ENCODE peak calls at places on chromosomes 13 and 19, in ten cellular contexts. R is PC-3; G is tibial nerve; U is heart left ventricle; M is esophagus muscularis mucosa; F is right lobe of liver; A is tibial artery; L is fibroblast of lung; E is adrenal gland; K is CD8-positive, alpha-beta T cell. Y is an unnamed sample. For H3K36me3 and H3K4me1, the result is how much of the 10 kb centered on the place peaks cover.

GRCh38 chr19:31223805-31224534 is 125.3 kb downstream of the TSHZ3 start:
- DNase-seq in R (no peak), G (no peak), U (no peak), M (no peak), F (no peak), A (no peak), L (peak), E (no peak), K (no peak), Y (no peak)

GRCh38 chr13:98674968-98675528 is 77.4 kb downstream of the SLC15A1 start:
- DNase-seq in R (no peak), G (no peak), U (no peak), M (no peak), F (no peak), A (no peak), L (no peak), E (no peak), K (no peak), Y (no peak)

GRCh38 chr19:49912965-49913685 is 15.9 kb upstream of the ATF5 start:
- DNase-seq in R (no peak), G (no peak), U (peak), M (no peak), F (no peak), A (no peak), L (no peak), E (no peak), K (no peak), Y (no peak)

GRCh38 chr13:92682832-92683517 is 543.6 kb upstream of the GPC6 start:
- DNase-seq in R (no peak), G (no peak), U (no peak), M (no peak), F (no peak), A (no peak), L (no peak), E (no peak), K (no peak), Y (no peak)

GRCh38 chr13:45206340-45206739 is 5.5 kb upstream of the KCTD4 start:
- DNase-seq in R (peak), G (no peak), U (no peak), M (no peak), F (no peak), A (no peak), L (peak), E (no peak), K (no peak), Y (no peak)

GRCh38 chr13:99268822-99269221 is 10.6 kb upstream of the GPR18 start:
- DNase-seq in R (no peak), G (no peak), U (no peak), M (no peak), F (no peak), A (no peak), L (no peak), E (no peak), K (no peak), Y (no peak)

GRCh38 chr19:41998246-41999020 is 4.4 kb upstream of the ATP1A3 start:
- DNase-seq in R (peak), G (no peak), U (no peak), M (no peak), F (no peak), A (no peak), L (peak), E (no peak), K (peak), Y (peak)

GRCh38 chr13:99133848-99134247 is 66.8 kb upstream of the UBAC2 start:
- DNase-seq in R (no peak), G (no peak), U (no peak), M (no peak), F (no peak), A (no peak), L (no peak), E (no peak), K (no peak), Y (no peak)

GRCh38 chr19:43809762-43810696 is 7.8 kb upstream of the LYPD5 start:
- DNase-seq in R (peak), G (no peak), U (no peak), M (no peak), F (no peak), A (no peak), L (peak), E (no peak), K (no peak), Y (peak)

GRCh38 chr13:110126391-110126961 is 180.5 kb downstream of the COL4A1 start:
- DNase-seq in R (peak), G (no peak), U (peak), M (peak), F (no peak), A (no peak), L (peak), E (peak), K (no peak), Y (no peak)

GRCh38 chr13:59121507-59121906 is 1042.2 kb downstream of the DIAPH3 start:
- DNase-seq in R (peak), G (no peak), U (no peak), M (no peak), F (no peak), A (no peak), L (no peak), E (no peak), K (no peak), Y (no peak)

GRCh38 chr19:41532526-41532925 is 43.4 kb upstream of the CEACAM21 start:
- DNase-seq in R (no peak), G (no peak), U (no peak), M (no peak), F (no peak), A (no peak), L (no peak), E (no peak), K (no peak), Y (no peak)

GRCh38 chr19:44657211-44657921 is 13.7 kb downstream of the PVR start:
- DNase-seq in R (peak), G (peak), U (peak), M (no peak), F (peak), A (peak), L (peak), E (peak), K (peak), Y (peak)

GRCh38 chr13:101211261-101211660 is 205.0 kb downstream of the NALCN start:
- DNase-seq in R (peak), G (no peak), U (no peak), M (no peak), F (no peak), A (no peak), L (peak), E (no peak), K (no peak), Y (no peak)

GRCh38 chr13:97273341-97273831 is 51.3 kb downstream of the MBNL2 start:
- DNase-seq in R (no peak), G (no peak), U (no peak), M (no peak), F (no peak), A (no peak), L (no peak), E (no peak), K (no peak), Y (no peak)

GRCh38 chr19:21396121-21396520 is 812 bp upstream of the ZNF493 start:
- DNase-seq in R (no peak), G (no peak), U (no peak), M (no peak), F (no peak), A (no peak), L (no peak), E (no peak), K (no peak), Y (no peak)

GRCh38 chr13:91946498-91947070 is 548.2 kb downstream of the GPC5 start:
- DNase-seq in R (peak), G (no peak), U (no peak), M (no peak), F (no peak), A (no peak), L (peak), E (no peak), K (no peak), Y (peak)

GRCh38 chr13:43284162-43284561 is 260.8 kb downstream of the DNAJC15 start:
- DNase-seq in R (peak), G (no peak), U (no peak), M (no peak), F (no peak), A (no peak), L (peak), E (no peak), K (no peak), Y (no peak)

GRCh38 chr19:2015611-2015950 is at the start of gene BTBD2:
- DNase-seq in R (peak), G (peak), U (no peak), M (no peak), F (peak), A (peak), L (peak), E (peak), K (peak), Y (peak)

GRCh38 chr13:80036845-80037504 is 304.0 kb downstream of the SPRY2 start:
- DNase-seq in R (no peak), G (no peak), U (no peak), M (no peak), F (no peak), A (no peak), L (no peak), E (no peak), K (no peak), Y (no peak)

GRCh38 chr13:99796175-99796819 is 175.3 kb downstream of the ZIC5 start:
- DNase-seq in R (peak), G (no peak), U (no peak), M (peak), F (no peak), A (no peak), L (peak), E (peak), K (peak), Y (peak)

GRCh38 chr13:100815476-100816046 is 141.0 kb upstream of the TMTC4 start:
- DNase-seq in R (no peak), G (no peak), U (no peak), M (no peak), F (no peak), A (no peak), L (no peak), E (no peak), K (no peak), Y (no peak)

GRCh38 chr19:12939292-12939606 is 840 bp downstream of the CALR start:
- DNase-seq in R (peak), G (no peak), U (no peak), M (no peak), F (peak), A (no peak), L (peak), E (no peak), K (peak), Y (peak)

GRCh38 chr13:84605927-84606326 is 723.7 kb upstream of the SLITRK1 start:
- DNase-seq in R (no peak), G (no peak), U (no peak), M (no peak), F (no peak), A (no peak), L (no peak), E (no peak), K (no peak), Y (no peak)

GRCh38 chr13:85709072-85709471 is 90.1 kb downstream of the SLITRK6 start:
- DNase-seq in R (peak), G (no peak), U (no peak), M (no peak), F (no peak), A (no peak), L (peak), E (no peak), K (no peak), Y (no peak)

GRCh38 chr19:12232961-12233360 is 61.7 kb downstream of the ZNF44 start:
- DNase-seq in R (no peak), G (no peak), U (no peak), M (no peak), F (no peak), A (no peak), L (no peak), E (no peak), K (no peak), Y (no peak)

GRCh38 chr19:41339936-41340335 is 13.8 kb downstream of the TGFB1 start:
- DNase-seq in R (peak), G (no peak), U (no peak), M (no peak), F (no peak), A (no peak), L (no peak), E (no peak), K (no peak), Y (no peak)

GRCh38 chr13:94217370-94217769 is 262.1 kb downstream of the DCT start:
- DNase-seq in R (no peak), G (no peak), U (no peak), M (no peak), F (no peak), A (no peak), L (no peak), E (no peak), K (no peak), Y (no peak)

GRCh38 chr19:17249887-17250548 is 4.3 kb upstream of the NR2F6 start:
- DNase-seq in R (no peak), G (no peak), U (no peak), M (no peak), F (no peak), A (no peak), L (no peak), E (no peak), K (no peak), Y (peak)

GRCh38 chr13:46749951-46750350 is 47.0 kb downstream of the ESD start:
- DNase-seq in R (no peak), G (no peak), U (no peak), M (no peak), F (no peak), A (no peak), L (no peak), E (no peak), K (no peak), Y (no peak)

GRCh38 chr13:46754812-46755211 is 42.1 kb downstream of the ESD start:
- DNase-seq in R (no peak), G (no peak), U (no peak), M (no peak), F (no peak), A (no peak), L (no peak), E (no peak), K (no peak), Y (no peak)

GRCh38 chr13:46751811-46752635 is 44.9 kb downstream of the ESD start:
- DNase-seq in R (no peak), G (no peak), U (no peak), M (no peak), F (no peak), A (no peak), L (no peak), E (no peak), K (peak), Y (peak)

GRCh38 chr13:46753917-46754316 is 43.0 kb downstream of the ESD start:
- DNase-seq in R (no peak), G (no peak), U (no peak), M (no peak), F (no peak), A (no peak), L (no peak), E (no peak), K (no peak), Y (no peak)

GRCh38 chr13:46753137-46753536 is 43.8 kb downstream of the ESD start:
- DNase-seq in R (peak), G (no peak), U (no peak), M (no peak), F (no peak), A (no peak), L (no peak), E (no peak), K (no peak), Y (no peak)
- H3K36me3 ChIP-seq in R (under half), G (under half), U (under half), M (under half), F (under half), A (under half), L (under half), E (under half), K (under half), Y (under half)

DNA sequence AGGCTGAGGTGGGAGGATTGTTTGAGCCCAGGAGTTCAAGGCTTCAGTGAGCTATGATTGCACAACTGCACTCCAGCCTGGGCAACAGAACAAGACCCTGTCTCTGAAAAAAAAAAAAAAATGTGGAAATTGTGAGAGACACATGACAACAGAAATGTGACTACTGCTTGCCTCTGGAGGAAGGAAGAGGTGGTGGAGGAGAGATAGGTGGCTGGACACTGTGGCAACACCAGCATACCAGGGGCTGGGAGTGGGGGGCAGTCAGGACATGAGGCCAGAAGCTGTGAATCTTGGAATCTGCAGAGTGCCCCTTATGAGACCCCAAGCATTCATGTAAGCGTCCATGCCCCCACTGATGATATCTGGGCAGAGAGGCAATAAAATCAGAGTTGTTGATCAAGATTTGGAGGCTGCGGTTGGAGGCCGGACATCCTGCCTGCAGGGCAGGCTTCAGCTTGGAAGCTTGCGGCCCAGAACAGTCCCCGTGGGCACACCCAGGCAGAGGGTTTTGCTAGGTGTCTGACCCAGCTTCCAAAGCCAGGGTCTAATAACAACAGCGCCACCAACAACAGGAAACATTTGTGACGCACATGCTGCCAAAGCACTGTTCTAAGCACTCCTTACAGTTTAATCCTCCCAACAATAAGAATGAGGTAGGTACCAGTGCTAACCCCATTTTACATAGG is 16.9 kb downstream of the FAM187B start:
- DNase-seq in R (no peak), G (peak), U (peak), M (peak), F (peak), A (peak), L (no peak), E (peak), K (peak), Y (peak)
- H3K4me1 ChIP-seq in R (under half), G (under half), U (under half), M (under half), F (under half), A (under half), L (under half), E (under half), K (half or more), Y (under half)

GRCh38 chr13:71754407-71754974 is 112.5 kb downstream of the DACH1 start:
- DNase-seq in R (no peak), G (peak), U (no peak), M (no peak), F (no peak), A (no peak), L (peak), E (no peak), K (no peak), Y (no peak)
- TF ChIP-seq CTCF in R (peak), G (peak), U (peak), M (no peak), F (no peak), A (no peak), L (peak), E (no peak), K (no peak), Y (no peak)

DNA sequence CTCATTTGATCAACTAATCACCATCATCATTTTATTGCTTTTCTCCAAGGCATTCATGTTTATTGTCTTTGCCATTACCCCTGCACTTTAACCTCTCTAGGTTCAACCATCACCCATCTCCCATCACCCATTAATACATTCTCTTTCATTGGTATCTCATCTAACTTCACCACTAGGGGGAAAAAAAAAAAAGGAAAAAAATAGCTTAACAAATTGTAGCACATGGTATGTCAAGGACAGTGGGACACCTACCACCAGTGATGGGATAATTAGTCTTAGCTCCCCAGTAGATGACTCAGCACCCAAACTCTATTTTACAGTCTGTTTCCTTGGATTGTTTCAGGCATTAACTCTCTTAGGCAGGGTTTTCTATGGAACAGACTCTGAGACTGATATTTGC is 1770.2 kb upstream of the MIR17HG start:
- DNase-seq in R (peak), G (no peak), U (no peak), M (no peak), F (no peak), A (no peak), L (no peak), E (no peak), K (no peak), Y (no peak)
- H3K36me3 ChIP-seq in R (under half), G (under half), U (under half), M (under half), F (under half), A (under half), L (under half), E (under half), K (under half), Y (under half)

GRCh38 chr19:3380829-3381228 is 14.4 kb downstream of the NFIC start:
- DNase-seq in R (no peak), G (no peak), U (no peak), M (no peak), F (no peak), A (no peak), L (no peak), E (no peak), K (no peak), Y (no peak)

GRCh38 chr19:3381701-3382372 is 15.5 kb downstream of the NFIC start:
- DNase-seq in R (no peak), G (no peak), U (no peak), M (no peak), F (no peak), A (no peak), L (no peak), E (peak), K (no peak), Y (no peak)

GRCh38 chr19:3378352-3379146 is 12.2 kb downstream of the NFIC start:
- DNase-seq in R (no peak), G (no peak), U (no peak), M (no peak), F (no peak), A (no peak), L (no peak), E (no peak), K (no peak), Y (no peak)

GRCh38 chr19:3383121-3383722 is 16.8 kb downstream of the NFIC start:
- DNase-seq in R (no peak), G (peak), U (no peak), M (no peak), F (peak), A (peak), L (no peak), E (peak), K (no peak), Y (no peak)

DNA sequence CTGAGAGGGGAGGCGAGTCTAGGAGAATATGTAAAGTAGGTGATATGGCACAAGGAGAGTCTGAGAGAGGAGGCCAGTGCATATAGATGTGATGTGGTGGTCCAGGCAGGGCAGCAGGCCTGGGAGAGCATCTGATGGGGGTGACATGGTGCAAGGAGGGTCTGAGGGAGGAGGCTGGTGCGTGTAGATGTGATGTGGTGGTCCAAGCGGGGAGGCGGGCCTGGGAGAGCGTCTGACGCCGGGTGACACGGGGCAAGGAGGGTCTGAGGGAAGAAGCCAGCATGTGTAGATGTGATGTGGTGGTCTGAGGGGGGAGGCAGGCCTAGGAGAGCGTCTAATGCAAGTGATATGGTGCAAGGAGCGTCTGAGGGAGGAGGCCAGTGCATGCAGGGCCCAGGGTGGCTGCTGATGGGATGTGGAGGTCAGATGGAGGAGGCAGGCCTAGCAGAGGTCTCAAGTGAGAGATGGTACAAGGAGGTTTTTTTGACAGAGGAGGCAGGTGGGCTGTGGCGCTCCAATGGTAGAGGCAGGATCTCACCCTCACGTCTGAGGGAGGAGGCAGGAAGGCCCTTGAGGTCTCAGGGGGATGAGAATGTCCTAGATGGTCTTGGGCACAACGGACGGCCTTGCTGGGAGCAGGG is 16.2 kb downstream of the NFIC start:
- DNase-seq in R (no peak), G (no peak), U (no peak), M (no peak), F (no peak), A (no peak), L (no peak), E (no peak), K (no peak), Y (no peak)
- H3K4me1 ChIP-seq in R (under half), G (under half), U (half or more), M (half or more), F (half or more), A (under half), L (under half), E (half or more), K (under half), Y (under half)

GRCh38 chr19:18780631-18781030 is 10.5 kb downstream of the COMP start:
- DNase-seq in R (no peak), G (no peak), U (no peak), M (no peak), F (no peak), A (no peak), L (no peak), E (no peak), K (no peak), Y (no peak)
- TF ChIP-seq CTCF in R (no peak), G (no peak), U (no peak), M (no peak), F (no peak), A (no peak), L (no peak), E (no peak), K (no peak), Y (no peak)

Y was measured in mucosa of descending colon.